ENCODE peak calls at places on chromosomes 1 and 21, in seven cellular contexts. One of them, this sample, is unnamed.

GRCh38 chr1:34781844-34782391 is 904 bp downstream of the GJB3 start:
- DNase-seq in prostate gland: peak
- DNase-seq in GM23338: peak
- DNase-seq in HCT116: no peak
- DNase-seq in Panc1: no peak
- DNase-seq in SK-N-SH: no peak
- DNase-seq in K562: no peak
- DNase-seq in this sample: no peak

GRCh38 chr21:23014021-23014420 is 2015.8 kb downstream of the NCAM2 start:
- DNase-seq in prostate gland: no peak
- DNase-seq in GM23338: no peak
- DNase-seq in K562: no peak
- DNase-seq in HCT116: no peak
- DNase-seq in SK-N-SH: no peak
- DNase-seq in Panc1: no peak
- DNase-seq in this sample: no peak

GRCh38 chr1:244056602-244057001 is 5.5 kb downstream of the ZBTB18 start:
- DNase-seq in Panc1: no peak
- DNase-seq in GM23338: no peak
- DNase-seq in K562: no peak
- DNase-seq in SK-N-SH: no peak
- DNase-seq in HCT116: no peak
- DNase-seq in prostate gland: no peak
- DNase-seq in this sample: no peak

GRCh38 chr1:187928288-187928687 is 1099.5 kb downstream of the PLA2G4A start:
- DNase-seq in prostate gland: no peak
- DNase-seq in Panc1: peak
- DNase-seq in HCT116: peak
- DNase-seq in GM23338: peak
- DNase-seq in K562: no peak
- DNase-seq in SK-N-SH: peak
- DNase-seq in this sample: no peak

GRCh38 chr1:1173061-1173792 is 453 bp upstream of the TTLL10 start:
- DNase-seq in K562: peak
- DNase-seq in SK-N-SH: no peak
- DNase-seq in HCT116: no peak
- DNase-seq in Panc1: no peak
- DNase-seq in GM23338: no peak
- DNase-seq in prostate gland: no peak
- DNase-seq in this sample: no peak

GRCh38 chr1:204712718-204713430 is 27.3 kb upstream of the LRRN2 start:
- DNase-seq in Panc1: no peak
- DNase-seq in prostate gland: no peak
- DNase-seq in HCT116: no peak
- DNase-seq in SK-N-SH: no peak
- DNase-seq in K562: no peak
- DNase-seq in GM23338: no peak
- DNase-seq in this sample: no peak

GRCh38 chr1:227124461-227124860 is 184.4 kb downstream of the COQ8A start:
- DNase-seq in prostate gland: no peak
- DNase-seq in HCT116: no peak
- DNase-seq in K562: no peak
- DNase-seq in GM23338: peak
- DNase-seq in Panc1: no peak
- DNase-seq in SK-N-SH: no peak
- DNase-seq in this sample: no peak

GRCh38 chr21:41226853-41227252 is 58.9 kb downstream of the BACE2 start:
- DNase-seq in prostate gland: no peak
- DNase-seq in K562: no peak
- DNase-seq in GM23338: no peak
- DNase-seq in HCT116: no peak
- DNase-seq in Panc1: no peak
- DNase-seq in SK-N-SH: no peak
- DNase-seq in this sample: no peak

GRCh38 chr21:32240708-32241433 is 38.0 kb downstream of the MIS18A start:
- DNase-seq in prostate gland: no peak
- DNase-seq in SK-N-SH: no peak
- DNase-seq in Panc1: no peak
- DNase-seq in K562: no peak
- DNase-seq in HCT116: no peak
- DNase-seq in GM23338: no peak
- DNase-seq in this sample: no peak

GRCh38 chr21:45284456-45284741 is 3.3 kb downstream of the POFUT2 start:
- DNase-seq in prostate gland: no peak
- DNase-seq in K562: no peak
- DNase-seq in HCT116: no peak
- DNase-seq in Panc1: no peak
- DNase-seq in GM23338: no peak
- DNase-seq in SK-N-SH: no peak
- DNase-seq in this sample: no peak

GRCh38 chr1:113765306-113765705 is 6.0 kb upstream of the PHTF1 start:
- DNase-seq in K562: no peak
- DNase-seq in HCT116: no peak
- DNase-seq in Panc1: no peak
- DNase-seq in GM23338: no peak
- DNase-seq in prostate gland: no peak
- DNase-seq in SK-N-SH: no peak
- DNase-seq in this sample: no peak

GRCh38 chr1:181413836-181414235 is 69.5 kb upstream of the CACNA1E start:
- DNase-seq in Panc1: no peak
- DNase-seq in SK-N-SH: no peak
- DNase-seq in prostate gland: no peak
- DNase-seq in K562: no peak
- DNase-seq in HCT116: no peak
- DNase-seq in GM23338: no peak
- DNase-seq in this sample: no peak

GRCh38 chr1:115705085-115706008 is 63.2 kb downstream of the CASQ2 start:
- DNase-seq in Panc1: no peak
- DNase-seq in K562: no peak
- DNase-seq in prostate gland: no peak
- DNase-seq in GM23338: no peak
- DNase-seq in SK-N-SH: no peak
- DNase-seq in HCT116: no peak
- DNase-seq in this sample: peak

GRCh38 chr1:94260635-94261387 is 23.4 kb upstream of the ARHGAP29 start:
- DNase-seq in Panc1: no peak
- DNase-seq in K562: no peak
- DNase-seq in HCT116: no peak
- DNase-seq in SK-N-SH: no peak
- DNase-seq in GM23338: no peak
- DNase-seq in prostate gland: no peak
- DNase-seq in this sample: no peak

GRCh38 chr1:223242382-223242955 is 99.4 kb upstream of the TLR5 start:
- DNase-seq in GM23338: no peak
- DNase-seq in SK-N-SH: no peak
- DNase-seq in prostate gland: no peak
- DNase-seq in K562: no peak
- DNase-seq in Panc1: no peak
- DNase-seq in HCT116: no peak
- DNase-seq in this sample: no peak

GRCh38 chr1:214039394-214040018 is 51.7 kb downstream of the PROX1 start:
- DNase-seq in Panc1: no peak
- DNase-seq in GM23338: no peak
- DNase-seq in HCT116: no peak
- DNase-seq in prostate gland: no peak
- DNase-seq in SK-N-SH: no peak
- DNase-seq in K562: no peak
- DNase-seq in this sample: no peak

GRCh38 chr21:43338951-43339350 is 88.0 kb downstream of the SIK1 start:
- DNase-seq in SK-N-SH: no peak
- DNase-seq in HCT116: no peak
- DNase-seq in Panc1: no peak
- DNase-seq in K562: no peak
- DNase-seq in GM23338: no peak
- DNase-seq in prostate gland: no peak
- DNase-seq in this sample: no peak

GRCh38 chr1:47361380-47361779 is 27.8 kb downstream of the CMPK1 start:
- DNase-seq in HCT116: no peak
- DNase-seq in prostate gland: no peak
- DNase-seq in GM23338: no peak
- DNase-seq in K562: no peak
- DNase-seq in SK-N-SH: no peak
- DNase-seq in Panc1: no peak
- DNase-seq in this sample: no peak

GRCh38 chr1:172764378-172764777 is 105.5 kb downstream of the FASLG start:
- DNase-seq in SK-N-SH: no peak
- DNase-seq in GM23338: no peak
- DNase-seq in K562: no peak
- DNase-seq in Panc1: no peak
- DNase-seq in prostate gland: no peak
- DNase-seq in HCT116: no peak
- DNase-seq in this sample: no peak

GRCh38 chr1:19926296-19927129 is 3.1 kb upstream of the PLA2G2E start:
- DNase-seq in HCT116: peak
- DNase-seq in Panc1: no peak
- DNase-seq in SK-N-SH: no peak
- DNase-seq in prostate gland: no peak
- DNase-seq in GM23338: no peak
- DNase-seq in K562: no peak
- DNase-seq in this sample: no peak

GRCh38 chr1:65850281-65850680 is 57.6 kb downstream of the PDE4B start:
- DNase-seq in Panc1: no peak
- DNase-seq in K562: no peak
- DNase-seq in HCT116: no peak
- DNase-seq in SK-N-SH: no peak
- DNase-seq in prostate gland: no peak
- DNase-seq in GM23338: no peak
- DNase-seq in this sample: no peak

GRCh38 chr1:224548676-224549075 is 67.4 kb upstream of the CNIH3 start:
- DNase-seq in HCT116: no peak
- DNase-seq in prostate gland: no peak
- DNase-seq in K562: no peak
- DNase-seq in GM23338: no peak
- DNase-seq in SK-N-SH: no peak
- DNase-seq in Panc1: no peak
- DNase-seq in this sample: no peak

GRCh38 chr1:153573351-153573750 is 7.7 kb upstream of the S100A2 start:
- DNase-seq in Panc1: no peak
- DNase-seq in HCT116: no peak
- DNase-seq in SK-N-SH: no peak
- DNase-seq in prostate gland: no peak
- DNase-seq in K562: no peak
- DNase-seq in GM23338: no peak
- DNase-seq in this sample: no peak
- H3K27ac ChIP-seq in Panc1: no peak
- H3K27ac ChIP-seq in HCT116: peak
- H3K27ac ChIP-seq in SK-N-SH: no peak
- H3K27ac ChIP-seq in prostate gland: peak
- H3K27ac ChIP-seq in K562: no peak
- H3K27ac ChIP-seq in GM23338: no peak
- H3K27ac ChIP-seq in this sample: no peak

DNA sequence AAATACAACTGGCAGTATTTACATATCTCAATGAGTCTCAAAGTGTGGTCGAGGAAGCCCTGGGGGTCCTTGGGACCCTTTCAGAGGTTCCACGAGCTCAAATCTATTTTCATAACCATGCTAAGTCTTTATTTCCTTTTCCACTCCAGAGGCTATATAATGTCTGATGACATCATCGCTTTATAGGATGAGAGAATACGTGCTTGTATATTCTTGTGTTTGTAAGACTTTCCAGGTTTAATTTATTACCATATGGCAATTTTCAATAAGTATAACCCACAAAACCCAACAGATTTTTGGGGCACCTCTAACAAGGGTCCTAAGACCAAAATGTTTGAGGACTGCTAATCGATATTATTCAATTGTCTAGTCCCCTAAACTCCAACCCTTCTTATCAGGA is 1.4 kb upstream of the SLC19A2 start:
- DNase-seq in K562: no peak
- DNase-seq in HCT116: no peak
- DNase-seq in GM23338: no peak
- DNase-seq in SK-N-SH: no peak
- DNase-seq in prostate gland: no peak
- DNase-seq in Panc1: no peak
- DNase-seq in this sample: no peak
- H3K4me3 ChIP-seq in K562: peak
- H3K4me3 ChIP-seq in HCT116: no peak
- H3K4me3 ChIP-seq in GM23338: peak
- H3K4me3 ChIP-seq in SK-N-SH: no peak
- H3K4me3 ChIP-seq in prostate gland: no peak
- H3K4me3 ChIP-seq in Panc1: peak
- H3K4me3 ChIP-seq in this sample: peak

GRCh38 chr1:30755746-30756145 is 1.8 kb downstream of the LAPTM5 start:
- DNase-seq in HCT116: no peak
- DNase-seq in Panc1: no peak
- DNase-seq in SK-N-SH: no peak
- DNase-seq in K562: no peak
- DNase-seq in prostate gland: no peak
- DNase-seq in GM23338: no peak
- DNase-seq in this sample: no peak

GRCh38 chr1:30755334-30755733 is 2.2 kb downstream of the LAPTM5 start:
- DNase-seq in SK-N-SH: no peak
- DNase-seq in HCT116: no peak
- DNase-seq in K562: no peak
- DNase-seq in GM23338: no peak
- DNase-seq in prostate gland: no peak
- DNase-seq in Panc1: no peak
- DNase-seq in this sample: no peak

GRCh38 chr1:30756206-30756544 is 1.4 kb downstream of the LAPTM5 start:
- DNase-seq in Panc1: no peak
- DNase-seq in K562: no peak
- DNase-seq in SK-N-SH: no peak
- DNase-seq in prostate gland: no peak
- DNase-seq in HCT116: no peak
- DNase-seq in GM23338: no peak
- DNase-seq in this sample: no peak

GRCh38 chr1:30753660-30754123 is 3.9 kb downstream of the LAPTM5 start:
- DNase-seq in GM23338: no peak
- DNase-seq in K562: no peak
- DNase-seq in HCT116: no peak
- DNase-seq in Panc1: no peak
- DNase-seq in SK-N-SH: no peak
- DNase-seq in prostate gland: no peak
- DNase-seq in this sample: no peak

DNA sequence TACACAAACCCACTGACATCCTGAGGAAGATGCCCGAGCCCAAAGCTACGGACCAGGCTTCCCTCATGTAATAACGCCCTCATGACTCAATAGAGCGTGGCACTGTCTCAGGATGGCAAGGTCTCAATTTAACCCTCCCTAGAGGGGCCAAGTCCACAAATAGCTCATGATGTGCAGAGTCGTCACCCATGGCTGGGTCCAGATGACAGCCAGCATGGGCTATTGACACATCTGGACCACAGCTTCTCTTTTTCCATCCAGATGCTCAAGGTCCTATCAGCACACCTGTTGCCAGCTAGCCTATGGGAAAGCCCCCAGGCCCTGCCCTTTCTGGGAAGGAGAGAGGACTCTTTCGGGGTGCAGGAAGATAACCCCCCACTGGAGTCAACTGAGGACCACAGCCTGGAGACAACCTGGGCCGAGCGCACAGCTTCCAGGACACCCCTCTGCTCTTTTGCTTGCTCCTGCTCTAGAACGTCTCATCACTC is 2.8 kb downstream of the LAPTM5 start:
- DNase-seq in prostate gland: no peak
- DNase-seq in SK-N-SH: no peak
- DNase-seq in GM23338: no peak
- DNase-seq in K562: no peak
- DNase-seq in HCT116: no peak
- DNase-seq in Panc1: no peak
- DNase-seq in this sample: no peak
- TF ChIP-seq POLR2AphosphoS5 in prostate gland: no peak
- TF ChIP-seq POLR2AphosphoS5 in SK-N-SH: no peak
- TF ChIP-seq POLR2AphosphoS5 in GM23338: no peak
- TF ChIP-seq POLR2AphosphoS5 in K562: no peak
- TF ChIP-seq POLR2AphosphoS5 in HCT116: no peak
- TF ChIP-seq POLR2AphosphoS5 in Panc1: no peak
- TF ChIP-seq POLR2AphosphoS5 in this sample: no peak

GRCh38 chr1:43707191-43708005 is at the start of gene ST3GAL3:
- DNase-seq in HCT116: peak
- DNase-seq in Panc1: no peak
- DNase-seq in SK-N-SH: peak
- DNase-seq in K562: peak
- DNase-seq in GM23338: peak
- DNase-seq in prostate gland: peak
- DNase-seq in this sample: no peak
- H3K27ac ChIP-seq in HCT116: peak
- H3K27ac ChIP-seq in Panc1: peak
- H3K27ac ChIP-seq in SK-N-SH: peak
- H3K27ac ChIP-seq in K562: peak
- H3K27ac ChIP-seq in GM23338: peak
- H3K27ac ChIP-seq in prostate gland: peak
- H3K27ac ChIP-seq in this sample: peak

This sample was measured in SK-N-MC.